ENCODE peak calls at places on chromosome 12, in five cellular contexts. N is upper lobe of left lung, Z is mammary epithelial cell, D is lower lobe of right lung, I is omental fat pad. E is an unnamed sample.

GRCh38 chr12:116843085-116843484 is 38.2 kb downstream of the HRK start:
- DNase-seq in I (no peak), Z (no peak), D (no peak), N (no peak), E (no peak)

GRCh38 chr12:25801621-25802243 is 156.8 kb upstream of the RASSF8 start:
- DNase-seq in N (no peak), D (no peak), Z (peak), I (no peak), E (no peak)

GRCh38 chr12:19529933-19530630 is 90.8 kb downstream of the AEBP2 start:
- DNase-seq in N (no peak), I (no peak), Z (no peak), D (no peak), E (no peak)

GRCh38 chr12:128763395-128763794 is 60.4 kb downstream of the SLC15A4 start:
- DNase-seq in N (no peak), Z (no peak), I (no peak), D (no peak), E (no peak)

GRCh38 chr12:101459642-101460346 is 15.3 kb upstream of the SPIC start:
- DNase-seq in N (no peak), D (no peak), I (no peak), Z (peak), E (no peak)

GRCh38 chr12:24756479-24757024 is 192.3 kb downstream of the BCAT1 start:
- DNase-seq in Z (no peak), D (no peak), I (no peak), N (no peak), E (no peak)

GRCh38 chr12:12474471-12474928 is 88.2 kb downstream of the DUSP16 start:
- DNase-seq in D (no peak), Z (no peak), I (no peak), N (no peak), E (no peak)

GRCh38 chr12:52598966-52599365 is 2.3 kb downstream of the KRT72 start:
- DNase-seq in I (no peak), N (no peak), Z (no peak), D (no peak), E (no peak)

GRCh38 chr12:89064780-89065179 is 287.5 kb downstream of the DUSP6 start:
- DNase-seq in I (no peak), Z (peak), N (no peak), D (no peak), E (no peak)

GRCh38 chr12:53984901-53985357 is at the start of gene HOXC10:
- DNase-seq in Z (peak), I (peak), D (peak), N (peak), E (peak)

GRCh38 chr12:570237-570925 is 92.9 kb downstream of the NINJ2 start:
- DNase-seq in Z (peak), I (no peak), N (peak), D (peak), E (peak)

GRCh38 chr12:61095131-61095530 is 1165.1 kb upstream of the USP15 start:
- DNase-seq in Z (no peak), N (no peak), I (no peak), D (no peak), E (no peak)

GRCh38 chr12:5964913-5965900 is 20.1 kb upstream of the ANO2 start:
- DNase-seq in D (no peak), I (no peak), N (no peak), Z (no peak), E (no peak)

GRCh38 chr12:43937947-43938346 is 102.1 kb downstream of the TMEM117 start:
- DNase-seq in I (no peak), Z (peak), N (no peak), D (no peak), E (no peak)

GRCh38 chr12:120394483-120395367 is 25.8 kb upstream of the MSI1 start:
- DNase-seq in I (no peak), Z (peak), D (peak), N (peak), E (no peak)

GRCh38 chr12:58395470-58395869 is 454.1 kb downstream of the ATP23 start:
- DNase-seq in I (no peak), N (peak), D (no peak), Z (peak), E (no peak)

GRCh38 chr12:121549075-121549474 is 31.7 kb downstream of the KDM2B start:
- DNase-seq in N (no peak), D (no peak), Z (no peak), I (no peak), E (no peak)

GRCh38 chr12:1594045-1594294 is 411 bp downstream of the FBXL14 start:
- DNase-seq in I (no peak), D (peak), Z (peak), N (no peak), E (no peak)

GRCh38 chr12:7679251-7680045 is 13.7 kb upstream of the APOBEC1 start:
- DNase-seq in D (no peak), N (no peak), I (no peak), Z (no peak), E (no peak)

GRCh38 chr12:109102491-109102890 is 5.1 kb downstream of the UNG start:
- DNase-seq in N (no peak), D (no peak), Z (no peak), I (no peak), E (no peak)

GRCh38 chr12:123126294-123127144 is 24.4 kb downstream of the PITPNM2 start:
- DNase-seq in D (no peak), N (no peak), Z (peak), I (no peak), E (no peak)

GRCh38 chr12:42741771-42742510 is 152.4 kb upstream of the PRICKLE1 start:
- DNase-seq in N (no peak), I (no peak), D (no peak), Z (peak), E (no peak)

GRCh38 chr12:58907326-58907855 is 12.9 kb downstream of the LRIG3 start:
- DNase-seq in I (no peak), D (no peak), N (no peak), Z (no peak), E (no peak)

GRCh38 chr12:45302621-45303020 is 86.7 kb downstream of the ANO6 start:
- DNase-seq in I (no peak), N (no peak), D (no peak), Z (no peak), E (no peak)

GRCh38 chr12:54352022-54352531 is 12.2 kb downstream of the GPR84 start:
- DNase-seq in I (no peak), D (peak), N (peak), Z (no peak), E (peak)

GRCh38 chr12:108273217-108273616 is 65.9 kb downstream of the CMKLR1 start:
- DNase-seq in D (no peak), N (no peak), Z (no peak), I (no peak), E (no peak)

GRCh38 chr12:91613223-91613779 is 430.7 kb upstream of the DCN start:
- DNase-seq in D (no peak), Z (peak), I (no peak), N (no peak), E (no peak)

GRCh38 chr12:61915420-61915819 is 344.8 kb upstream of the USP15 start:
- DNase-seq in D (no peak), I (no peak), Z (no peak), N (no peak), E (no peak)

GRCh38 chr12:77299001-77299400 is 233.6 kb upstream of the E2F7 start:
- DNase-seq in N (no peak), I (no peak), D (no peak), Z (no peak), E (no peak)

GRCh38 chr12:78120866-78121590 is 290.3 kb downstream of the NAV3 start:
- DNase-seq in Z (no peak), D (no peak), I (no peak), N (no peak), E (no peak)

GRCh38 chr12:46990211-46990610 is 89.2 kb upstream of the PCED1B start:
- DNase-seq in D (no peak), N (no peak), Z (no peak), I (no peak), E (no peak)

GRCh38 chr12:55797068-55797467 is 20.5 kb downstream of the SARNP start:
- DNase-seq in D (no peak), N (no peak), I (no peak), Z (peak), E (peak)

GRCh38 chr12:15526033-15526432 is 203.7 kb downstream of the PTPRO start:
- DNase-seq in D (no peak), N (no peak), Z (peak), I (no peak), E (no peak)

GRCh38 chr12:15530361-15530760 is 208.1 kb downstream of the PTPRO start:
- DNase-seq in I (no peak), Z (no peak), D (no peak), N (no peak), E (no peak)

GRCh38 chr12:15525414-15525813 is 203.1 kb downstream of the PTPRO start:
- DNase-seq in N (no peak), D (no peak), I (no peak), Z (peak), E (no peak)

GRCh38 chr12:15528666-15529065 is 206.4 kb downstream of the PTPRO start:
- DNase-seq in N (no peak), D (no peak), I (no peak), Z (no peak), E (no peak)

GRCh38 chr12:15527201-15527782 is 205.0 kb downstream of the PTPRO start:
- DNase-seq in Z (peak), N (no peak), D (peak), I (no peak), E (no peak)
- TF ChIP-seq CTCF in Z (peak), N (no peak), D (no peak), I (no peak), E (peak)

GRCh38 chr12:113359939-113360748 is 1.8 kb downstream of the PLBD2 start:
- DNase-seq in D (no peak), Z (no peak), I (no peak), N (no peak), E (no peak)
- TF ChIP-seq CTCF in D (no peak), Z (no peak), I (no peak), N (no peak), E (peak)

GRCh38 chr12:31326689-31327659 is 1.0 kb upstream of the SINHCAF start:
- DNase-seq in D (no peak), Z (no peak), N (no peak), I (no peak), E (no peak)

GRCh38 chr12:31324116-31324844 is 1.7 kb downstream of the SINHCAF start:
- DNase-seq in Z (peak), D (peak), N (peak), I (no peak), E (peak)

GRCh38 chr12:31324845-31325523 is 966 bp downstream of the SINHCAF start:
- DNase-seq in I (peak), N (peak), Z (peak), D (peak), E (peak)

GRCh38 chr12:31325524-31325875 is 450 bp downstream of the SINHCAF start:
- DNase-seq in I (peak), D (peak), N (no peak), Z (no peak), E (no peak)

DNA sequence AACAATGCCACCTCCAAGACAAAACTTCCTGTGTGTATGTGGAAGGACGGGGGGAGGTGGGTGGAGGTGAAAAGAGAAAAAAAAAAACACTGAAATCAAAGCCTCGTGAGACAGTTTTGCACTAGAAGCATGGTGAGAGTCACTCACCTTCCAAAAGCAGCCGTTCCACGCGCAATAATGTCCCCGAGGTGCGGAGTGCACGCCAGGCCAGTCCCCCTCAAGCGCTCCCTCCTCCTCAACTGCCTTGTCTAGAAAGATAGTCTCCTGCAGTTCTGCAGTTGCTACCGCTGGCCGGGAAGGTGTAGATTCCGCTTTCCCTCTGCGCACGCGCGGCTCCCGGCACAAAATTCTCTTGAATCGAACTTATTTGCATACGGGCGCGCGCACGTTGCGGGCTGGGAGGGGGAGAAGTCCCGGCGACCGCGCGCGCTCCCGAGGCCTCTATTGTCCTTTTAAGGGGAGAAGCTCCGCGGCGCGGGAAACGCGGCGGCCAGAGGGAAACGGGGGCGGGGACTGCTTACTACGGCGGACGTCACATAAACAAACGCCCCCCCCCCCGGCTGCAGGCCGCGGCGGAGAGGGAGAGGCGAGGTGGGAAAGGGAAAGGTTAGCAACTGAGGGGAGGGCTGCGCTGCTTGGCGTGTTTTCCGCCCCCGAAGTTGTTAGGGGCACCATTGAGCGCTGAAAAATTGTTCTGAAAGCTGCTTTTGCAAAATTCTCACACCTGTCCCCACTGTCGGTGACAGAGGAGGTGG is at the start of gene SINHCAF:
- DNase-seq in I (peak), Z (peak), N (peak), D (peak), E (peak)
- TF ChIP-seq CTCF in I (no peak), Z (no peak), N (no peak), D (no peak), E (no peak)

GRCh38 chr12:124740691-124741137 is 123.0 kb downstream of the SCARB1 start:
- DNase-seq in N (no peak), Z (peak), D (no peak), I (no peak), E (no peak)
- TF ChIP-seq CTCF in N (no peak), Z (peak), D (no peak), I (no peak), E (no peak)

DNA sequence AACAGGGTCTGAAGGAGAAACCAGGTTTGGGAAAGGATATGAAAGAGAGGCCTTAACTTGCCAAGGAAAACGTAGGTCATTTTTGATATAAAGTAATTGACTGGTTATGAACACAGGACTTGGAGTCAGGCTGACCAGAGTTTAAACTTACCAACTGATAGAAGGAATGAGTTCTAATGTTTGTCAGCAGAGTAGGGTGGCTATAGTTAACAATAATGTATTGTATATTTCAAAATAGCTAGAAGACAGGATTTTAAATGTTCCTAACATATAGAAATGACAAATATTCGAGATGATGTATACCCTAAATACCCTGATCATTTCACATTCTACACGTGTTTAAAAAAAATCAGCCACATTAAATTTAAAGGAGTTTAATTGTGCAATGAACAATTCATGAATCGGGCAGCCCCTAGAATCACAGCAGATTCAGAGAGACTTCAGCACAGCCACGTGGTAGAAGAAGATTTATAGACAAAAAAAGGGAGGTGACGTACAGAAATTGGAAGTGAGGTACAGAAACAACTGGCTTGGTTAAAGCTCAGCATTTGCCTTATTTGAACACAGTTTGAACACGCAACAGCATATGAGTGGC is 52.5 kb upstream of the PLEKHG7 start:
- DNase-seq in D (no peak), Z (no peak), N (no peak), I (no peak), E (no peak)
- TF ChIP-seq CTCF in D (no peak), Z (no peak), N (no peak), I (no peak), E (no peak)

GRCh38 chr12:112420740-112421139 is 2.0 kb downstream of the PTPN11 start:
- DNase-seq in D (no peak), I (no peak), N (no peak), Z (no peak), E (no peak)

GRCh38 chr12:112418248-112418595 is 525 bp upstream of the PTPN11 start:
- DNase-seq in I (no peak), N (no peak), D (no peak), Z (no peak), E (no peak)

GRCh38 chr12:112421363-112421762 is 2.6 kb downstream of the PTPN11 start:
- DNase-seq in D (no peak), Z (no peak), I (no peak), N (no peak), E (no peak)

GRCh38 chr12:112418596-112419268 is at the start of gene PTPN11:
- DNase-seq in D (peak), N (peak), Z (peak), I (peak), E (peak)

GRCh38 chr12:112419269-112420133 is 754 bp downstream of the PTPN11 start:
- DNase-seq in D (peak), Z (peak), I (peak), N (no peak), E (no peak)
- TF ChIP-seq CTCF in D (no peak), Z (no peak), I (no peak), N (no peak), E (peak)

DNA sequence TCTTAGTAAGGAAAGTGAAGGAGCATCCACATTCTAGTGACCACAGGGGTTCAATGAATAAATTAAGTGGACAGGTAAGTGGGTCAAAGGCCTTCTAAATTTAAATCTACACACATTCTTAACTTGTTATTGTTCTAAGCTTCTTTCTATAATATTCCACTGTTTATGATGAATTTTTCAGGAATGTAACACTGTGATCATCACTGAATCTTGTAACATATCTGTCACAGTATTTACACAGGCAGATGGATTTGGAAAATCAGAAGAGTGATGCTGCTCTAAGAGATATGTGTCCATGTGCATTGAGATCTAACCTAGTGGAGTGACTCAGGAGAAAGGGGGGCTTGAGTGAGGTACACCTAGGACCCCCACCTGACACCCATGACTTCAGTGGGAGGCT is 115.4 kb upstream of the OVCH1 start:
- DNase-seq in I (no peak), Z (no peak), D (no peak), N (no peak), E (no peak)
- TF ChIP-seq CTCF in I (no peak), Z (no peak), D (no peak), N (no peak), E (no peak)

E was measured in neural crest cell.